ENCODE peak calls at places on chromosomes 3 and 15, in five cellular contexts. One of them, this sample, is unnamed. For H3K27me3, the result is how much of the 10 kb centered on the place peaks cover.

GRCh38 chr3:137191133-137191923 is 233.5 kb downstream of the IL20RB start:
- DNase-seq in tibial nerve: peak
- DNase-seq in uterus: no peak
- DNase-seq in ovary: no peak
- DNase-seq in thyroid gland: no peak
- DNase-seq in this sample: no peak

GRCh38 chr15:30985081-30985531 is 6.3 kb downstream of the MTMR10 start:
- DNase-seq in thyroid gland: peak
- DNase-seq in uterus: no peak
- DNase-seq in tibial nerve: peak
- DNase-seq in ovary: no peak
- DNase-seq in this sample: no peak

GRCh38 chr3:64717872-64718613 is 30.2 kb upstream of the ADAMTS9 start:
- DNase-seq in tibial nerve: no peak
- DNase-seq in uterus: no peak
- DNase-seq in ovary: no peak
- DNase-seq in thyroid gland: no peak
- DNase-seq in this sample: no peak

GRCh38 chr3:182115328-182116045 is 403.8 kb downstream of the SOX2 start:
- DNase-seq in uterus: no peak
- DNase-seq in tibial nerve: no peak
- DNase-seq in thyroid gland: no peak
- DNase-seq in ovary: no peak
- DNase-seq in this sample: no peak

GRCh38 chr3:150278843-150279341 is 129.2 kb upstream of the TSC22D2 start:
- DNase-seq in ovary: no peak
- DNase-seq in tibial nerve: no peak
- DNase-seq in uterus: no peak
- DNase-seq in thyroid gland: no peak
- DNase-seq in this sample: no peak

GRCh38 chr15:75143738-75144334 is 57.8 kb upstream of the C15orf39 start:
- DNase-seq in uterus: no peak
- DNase-seq in ovary: no peak
- DNase-seq in tibial nerve: no peak
- DNase-seq in thyroid gland: no peak
- DNase-seq in this sample: no peak

GRCh38 chr3:88725440-88725839 is 382.0 kb upstream of the EPHA3 start:
- DNase-seq in tibial nerve: no peak
- DNase-seq in ovary: no peak
- DNase-seq in thyroid gland: no peak
- DNase-seq in uterus: no peak
- DNase-seq in this sample: no peak

GRCh38 chr3:148162132-148162531 is 535.6 kb upstream of the AGTR1 start:
- DNase-seq in ovary: no peak
- DNase-seq in uterus: no peak
- DNase-seq in thyroid gland: no peak
- DNase-seq in tibial nerve: no peak
- DNase-seq in this sample: no peak

GRCh38 chr3:9211155-9211950 is 38.1 kb downstream of the SRGAP3 start:
- DNase-seq in thyroid gland: no peak
- DNase-seq in ovary: no peak
- DNase-seq in tibial nerve: no peak
- DNase-seq in uterus: no peak
- DNase-seq in this sample: no peak

GRCh38 chr3:40162616-40163015 is 146.9 kb upstream of the EIF1B start:
- DNase-seq in uterus: no peak
- DNase-seq in thyroid gland: no peak
- DNase-seq in tibial nerve: no peak
- DNase-seq in ovary: no peak
- DNase-seq in this sample: no peak

GRCh38 chr3:100425321-100425720 is 24.0 kb downstream of the LNP1 start:
- DNase-seq in uterus: no peak
- DNase-seq in ovary: no peak
- DNase-seq in tibial nerve: no peak
- DNase-seq in thyroid gland: no peak
- DNase-seq in this sample: no peak

GRCh38 chr15:100727291-100727851 is 125.0 kb downstream of the ASB7 start:
- DNase-seq in thyroid gland: no peak
- DNase-seq in tibial nerve: peak
- DNase-seq in uterus: peak
- DNase-seq in ovary: no peak
- DNase-seq in this sample: no peak

GRCh38 chr3:123884258-123884831 is at the start of gene MYLK:
- DNase-seq in ovary: peak
- DNase-seq in tibial nerve: peak
- DNase-seq in thyroid gland: peak
- DNase-seq in uterus: peak
- DNase-seq in this sample: peak

GRCh38 chr3:194760740-194761139 is 75.1 kb downstream of the FAM43A start:
- DNase-seq in tibial nerve: no peak
- DNase-seq in thyroid gland: no peak
- DNase-seq in ovary: no peak
- DNase-seq in uterus: no peak
- DNase-seq in this sample: no peak

GRCh38 chr15:43872416-43873020 is 45.7 kb downstream of the WDR76 start:
- DNase-seq in uterus: peak
- DNase-seq in ovary: peak
- DNase-seq in thyroid gland: peak
- DNase-seq in tibial nerve: peak
- DNase-seq in this sample: no peak

GRCh38 chr3:151835751-151836550 is 22.0 kb downstream of the AADAC start:
- DNase-seq in ovary: no peak
- DNase-seq in thyroid gland: no peak
- DNase-seq in uterus: no peak
- DNase-seq in tibial nerve: no peak
- DNase-seq in this sample: no peak

GRCh38 chr3:36409862-36410261 is 29.6 kb downstream of the STAC start:
- DNase-seq in tibial nerve: no peak
- DNase-seq in ovary: no peak
- DNase-seq in thyroid gland: no peak
- DNase-seq in uterus: no peak
- DNase-seq in this sample: no peak

GRCh38 chr3:125647318-125648014 is 52.2 kb upstream of the OSBPL11 start:
- DNase-seq in thyroid gland: peak
- DNase-seq in uterus: no peak
- DNase-seq in ovary: no peak
- DNase-seq in tibial nerve: no peak
- DNase-seq in this sample: peak

GRCh38 chr3:58333206-58334012 is 717 bp downstream of the PXK start:
- DNase-seq in tibial nerve: no peak
- DNase-seq in ovary: peak
- DNase-seq in uterus: peak
- DNase-seq in thyroid gland: peak
- DNase-seq in this sample: peak

GRCh38 chr3:133927543-133928066 is 31.9 kb upstream of the RAB6B start:
- DNase-seq in ovary: peak
- DNase-seq in tibial nerve: no peak
- DNase-seq in uterus: no peak
- DNase-seq in thyroid gland: peak
- DNase-seq in this sample: peak

GRCh38 chr3:32467333-32468070 is 35.1 kb downstream of the CMTM6 start:
- DNase-seq in thyroid gland: peak
- DNase-seq in ovary: peak
- DNase-seq in uterus: peak
- DNase-seq in tibial nerve: peak
- DNase-seq in this sample: peak
- TF ChIP-seq POLR2A in thyroid gland: no peak
- TF ChIP-seq POLR2A in ovary: no peak
- TF ChIP-seq POLR2A in uterus: no peak
- TF ChIP-seq POLR2A in tibial nerve: peak
- TF ChIP-seq POLR2A in this sample: no peak

GRCh38 chr15:68986292-68986691 is 28.2 kb upstream of the NOX5 start:
- DNase-seq in tibial nerve: no peak
- DNase-seq in thyroid gland: no peak
- DNase-seq in uterus: no peak
- DNase-seq in ovary: no peak
- DNase-seq in this sample: no peak
- H3K27me3 ChIP-seq in tibial nerve: under half
- H3K27me3 ChIP-seq in thyroid gland: under half
- H3K27me3 ChIP-seq in uterus: under half
- H3K27me3 ChIP-seq in ovary: under half
- H3K27me3 ChIP-seq in this sample: under half

GRCh38 chr3:72446406-72447058 is 401.7 kb downstream of the SHQ1 start:
- DNase-seq in uterus: no peak
- DNase-seq in ovary: peak
- DNase-seq in thyroid gland: peak
- DNase-seq in tibial nerve: peak
- DNase-seq in this sample: peak
- TF ChIP-seq POLR2A in uterus: no peak
- TF ChIP-seq POLR2A in ovary: no peak
- TF ChIP-seq POLR2A in thyroid gland: no peak
- TF ChIP-seq POLR2A in tibial nerve: no peak
- TF ChIP-seq POLR2A in this sample: no peak

GRCh38 chr15:66253296-66253642 is 281 bp downstream of the MEGF11 start:
- DNase-seq in tibial nerve: no peak
- DNase-seq in thyroid gland: no peak
- DNase-seq in ovary: no peak
- DNase-seq in uterus: no peak
- DNase-seq in this sample: no peak

GRCh38 chr15:66249623-66250174 is 3.9 kb downstream of the MEGF11 start:
- DNase-seq in ovary: no peak
- DNase-seq in uterus: no peak
- DNase-seq in tibial nerve: no peak
- DNase-seq in thyroid gland: peak
- DNase-seq in this sample: no peak

GRCh38 chr15:66252411-66253295 is 897 bp downstream of the MEGF11 start:
- DNase-seq in thyroid gland: peak
- DNase-seq in uterus: no peak
- DNase-seq in tibial nerve: peak
- DNase-seq in ovary: peak
- DNase-seq in this sample: peak

GRCh38 chr15:66251790-66252355 is 1.7 kb downstream of the MEGF11 start:
- DNase-seq in uterus: no peak
- DNase-seq in tibial nerve: no peak
- DNase-seq in ovary: peak
- DNase-seq in thyroid gland: no peak
- DNase-seq in this sample: no peak

DNA sequence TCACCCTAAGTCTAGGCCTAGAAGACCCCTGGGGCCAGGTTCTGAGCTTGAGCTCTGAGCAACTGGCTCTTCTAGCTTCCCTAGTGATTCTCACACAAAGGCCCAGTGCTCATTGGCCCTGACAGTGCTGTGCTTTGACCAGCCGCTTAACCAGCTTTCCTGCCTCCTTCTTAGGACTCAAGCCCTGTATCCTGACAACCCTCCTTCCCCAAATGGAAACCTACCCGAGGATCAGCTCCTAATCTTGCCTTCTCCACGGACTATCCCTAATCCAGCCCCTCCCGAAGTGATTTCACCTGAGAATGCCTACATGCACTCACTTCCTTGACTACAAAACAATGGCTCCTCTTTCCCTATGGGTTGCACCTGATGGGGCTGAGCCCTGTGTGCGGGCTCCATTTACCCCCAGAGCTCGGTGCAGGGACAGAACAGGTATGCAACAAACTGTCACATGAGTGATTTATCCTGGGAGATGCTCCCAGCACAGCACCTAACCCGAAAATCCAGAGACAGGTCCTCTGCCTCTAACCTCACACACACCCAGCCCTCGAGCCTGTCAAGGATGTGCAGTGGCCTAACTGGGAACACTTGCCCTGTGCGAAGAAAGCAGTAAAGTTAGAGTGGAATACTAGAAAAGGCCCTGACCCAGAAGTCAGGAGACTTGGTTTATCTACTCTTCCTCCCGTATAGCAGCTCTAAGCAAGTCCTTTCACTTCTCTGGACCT is 2.3 kb downstream of the MEGF11 start:
- DNase-seq in tibial nerve: no peak
- DNase-seq in uterus: no peak
- DNase-seq in thyroid gland: no peak
- DNase-seq in ovary: no peak
- DNase-seq in this sample: no peak
- H3K27me3 ChIP-seq in tibial nerve: under half
- H3K27me3 ChIP-seq in uterus: under half
- H3K27me3 ChIP-seq in thyroid gland: under half
- H3K27me3 ChIP-seq in ovary: under half
- H3K27me3 ChIP-seq in this sample: half or more

GRCh38 chr15:92832992-92833438 is 67.1 kb upstream of the CHD2 start:
- DNase-seq in uterus: no peak
- DNase-seq in ovary: no peak
- DNase-seq in thyroid gland: peak
- DNase-seq in tibial nerve: no peak
- DNase-seq in this sample: no peak

GRCh38 chr15:92829875-92830274 is 70.2 kb upstream of the CHD2 start:
- DNase-seq in uterus: no peak
- DNase-seq in ovary: no peak
- DNase-seq in thyroid gland: no peak
- DNase-seq in tibial nerve: no peak
- DNase-seq in this sample: no peak

GRCh38 chr15:92833493-92834271 is 66.4 kb upstream of the CHD2 start:
- DNase-seq in ovary: no peak
- DNase-seq in thyroid gland: no peak
- DNase-seq in uterus: no peak
- DNase-seq in tibial nerve: no peak
- DNase-seq in this sample: no peak

DNA sequence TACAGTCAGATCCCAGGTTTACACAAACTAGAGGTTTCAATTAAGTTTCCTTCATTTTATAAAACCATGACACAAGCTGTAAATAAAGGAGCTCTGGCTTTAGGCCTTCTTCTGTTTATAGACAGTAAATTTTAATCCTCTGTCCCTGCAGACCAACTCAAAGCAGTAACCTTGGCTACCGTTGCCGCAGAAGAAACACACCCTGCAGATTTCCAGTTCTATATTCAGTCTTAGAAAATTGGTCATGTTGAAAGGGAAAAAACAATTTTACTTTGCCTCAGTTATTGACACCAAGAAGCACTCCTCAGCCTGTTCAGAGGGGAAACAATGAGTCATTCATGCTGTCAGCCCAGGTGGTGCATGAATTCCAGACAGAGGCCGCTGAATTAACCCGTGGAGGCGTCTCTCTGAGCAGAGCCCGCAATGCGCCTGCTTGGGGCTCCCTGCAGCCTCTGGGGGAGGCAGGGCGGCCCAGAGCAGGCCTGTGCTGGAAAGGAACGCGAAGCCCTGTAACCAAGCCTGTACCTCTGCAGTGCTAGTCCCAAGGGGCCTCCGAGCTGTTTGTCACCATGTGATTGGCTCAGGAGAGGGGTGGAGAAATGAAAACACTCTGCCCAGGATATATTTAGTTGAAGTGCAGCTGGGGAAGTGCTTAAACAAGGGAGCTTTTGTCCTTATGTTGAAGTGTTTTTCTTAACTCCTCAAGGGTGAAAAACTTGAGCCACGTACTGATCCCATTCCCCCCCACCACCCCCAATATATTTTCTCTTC is 68.5 kb upstream of the CHD2 start:
- DNase-seq in tibial nerve: peak
- DNase-seq in thyroid gland: peak
- DNase-seq in ovary: peak
- DNase-seq in uterus: peak
- DNase-seq in this sample: peak
- TF ChIP-seq POLR2A in tibial nerve: peak
- TF ChIP-seq POLR2A in thyroid gland: no peak
- TF ChIP-seq POLR2A in ovary: peak
- TF ChIP-seq POLR2A in uterus: peak
- TF ChIP-seq POLR2A in this sample: no peak

GRCh38 chr15:89461386-89461785 is 35.0 kb downstream of the RHCG start:
- DNase-seq in uterus: no peak
- DNase-seq in thyroid gland: no peak
- DNase-seq in tibial nerve: no peak
- DNase-seq in ovary: no peak
- DNase-seq in this sample: no peak
- H3K27me3 ChIP-seq in uterus: under half
- H3K27me3 ChIP-seq in thyroid gland: under half
- H3K27me3 ChIP-seq in tibial nerve: under half
- H3K27me3 ChIP-seq in ovary: under half
- H3K27me3 ChIP-seq in this sample: under half

This sample was measured in stomach.